ENCODE peak calls at places on chromosomes 11 and 22, in five cellular contexts. C is heart right ventricle, A is heart left ventricle, L is GM23248, S is upper lobe of right lung. W is an unnamed sample. For H3K36me3, the result is how much of the 10 kb centered on the place peaks cover.

GRCh38 chr11:3120071-3120792 is 44.9 kb downstream of the OSBPL5 start:
- DNase-seq in A (peak), L (no peak), C (peak), S (peak), W (no peak)

GRCh38 chr22:29739346-29739875 is 19.6 kb downstream of the CABP7 start:
- DNase-seq in S (no peak), C (no peak), A (peak), L (no peak), W (no peak)

GRCh38 chr11:82994615-82995014 is 77.1 kb downstream of the RAB30 start:
- DNase-seq in S (no peak), L (peak), C (no peak), A (no peak), W (no peak)

GRCh38 chr11:81135570-81135969 is 1598.1 kb downstream of the FAM181B start:
- DNase-seq in L (no peak), S (no peak), A (no peak), C (no peak), W (no peak)

GRCh38 chr22:29539105-29539504 is 14.5 kb downstream of the THOC5 start:
- DNase-seq in A (no peak), L (no peak), C (no peak), S (no peak), W (no peak)

GRCh38 chr11:70677232-70677916 is 279.0 kb downstream of the CTTN start:
- DNase-seq in C (no peak), L (no peak), S (no peak), A (no peak), W (no peak)

GRCh38 chr11:12900496-12900895 is 108.6 kb upstream of the RASSF10 start:
- DNase-seq in S (no peak), A (no peak), L (peak), C (no peak), W (no peak)

GRCh38 chr22:33940741-33941140 is 20.5 kb upstream of the LARGE1 start:
- DNase-seq in S (no peak), C (no peak), L (no peak), A (no peak), W (no peak)

GRCh38 chr22:46723882-46724281 is 14.2 kb downstream of the CERK start:
- DNase-seq in L (no peak), C (no peak), S (no peak), A (no peak), W (no peak)

GRCh38 chr11:69309800-69310280 is 15.9 kb downstream of the MYEOV start:
- DNase-seq in A (no peak), L (no peak), C (no peak), S (no peak), W (no peak)

GRCh38 chr11:776459-777287 is 614 bp downstream of the GATD1 start:
- DNase-seq in L (peak), S (peak), C (peak), A (peak), W (no peak)

GRCh38 chr11:62879554-62879953 is 1.1 kb upstream of the SLC3A2 start:
- DNase-seq in S (no peak), A (no peak), L (peak), C (no peak), W (no peak)

GRCh38 chr11:106794058-106794457 is 224.2 kb downstream of the GUCY1A2 start:
- DNase-seq in S (no peak), A (no peak), C (no peak), L (peak), W (no peak)

GRCh38 chr11:117993988-117994741 is 8.0 kb downstream of the IL10RA start:
- DNase-seq in A (peak), C (no peak), S (no peak), L (no peak), W (no peak)

GRCh38 chr11:78688460-78688859 is 113.8 kb upstream of the NARS2 start:
- DNase-seq in L (no peak), A (no peak), C (no peak), S (no peak), W (no peak)

GRCh38 chr11:35458846-35459245 is 39.5 kb upstream of the SLC1A2 start:
- DNase-seq in L (peak), S (no peak), C (no peak), A (no peak), W (no peak)

GRCh38 chr11:131682373-131683015 is 312.1 kb downstream of the NTM start:
- DNase-seq in A (no peak), L (no peak), S (no peak), C (no peak), W (no peak)

GRCh38 chr11:10409207-10409661 is 45.8 kb upstream of the AMPD3 start:
- DNase-seq in L (peak), S (no peak), C (no peak), A (no peak), W (no peak)

GRCh38 chr11:75526192-75526541 is 426 bp upstream of the GDPD5 start:
- DNase-seq in S (no peak), A (no peak), C (no peak), L (no peak), W (no peak)
- H3K27ac ChIP-seq in S (no peak), A (no peak), C (no peak), L (no peak), W (no peak)

GRCh38 chr11:108027057-108027456 is 18.4 kb downstream of the CUL5 start:
- DNase-seq in L (no peak), A (no peak), S (no peak), C (no peak), W (no peak)

GRCh38 chr11:108019870-108020540 is 11.3 kb downstream of the CUL5 start:
- DNase-seq in A (no peak), S (no peak), C (no peak), L (peak), W (no peak)

DNA sequence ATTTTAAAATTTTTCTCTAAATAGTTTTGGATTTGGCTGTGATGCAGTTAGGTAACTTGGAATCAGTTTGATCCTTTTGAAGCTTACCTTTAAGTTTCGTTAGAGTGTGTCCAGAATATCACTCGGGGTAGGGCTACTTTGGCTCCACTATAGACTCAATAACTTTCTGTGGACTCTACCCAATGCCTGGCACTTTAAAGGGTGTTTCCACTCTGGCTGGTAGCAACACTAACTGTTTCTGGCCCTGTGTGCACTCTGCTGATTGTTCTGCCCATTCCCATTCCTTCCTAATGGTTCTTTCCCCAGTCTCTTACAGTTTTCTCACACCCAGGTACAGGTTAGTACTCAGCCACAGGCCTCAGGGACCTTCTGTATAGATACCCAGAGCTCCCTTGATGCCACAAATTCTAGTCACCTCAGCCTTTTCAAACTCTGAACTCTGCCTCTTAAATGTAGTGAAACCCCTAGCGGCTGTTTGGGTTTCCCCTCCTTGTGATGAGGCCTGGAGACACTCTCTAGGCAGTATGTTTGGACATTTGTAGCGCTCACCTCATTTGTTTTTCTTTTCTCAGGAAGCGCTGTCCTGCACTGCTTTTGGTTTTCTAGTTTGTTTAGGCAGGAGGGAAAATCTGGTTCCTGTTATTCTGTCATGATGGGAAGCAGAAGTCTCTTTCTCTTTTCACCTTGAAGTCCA is 16.8 kb downstream of the CUL5 start:
- DNase-seq in C (no peak), A (no peak), L (no peak), S (no peak), W (no peak)
- H3K4me3 ChIP-seq in C (no peak), A (no peak), L (no peak), S (no peak), W (no peak)

GRCh38 chr22:43179911-43180195 is 7.1 kb downstream of the TTLL12 start:
- DNase-seq in S (no peak), C (no peak), L (no peak), A (peak), W (no peak)
- H3K36me3 ChIP-seq in S (under half), C (under half), L (under half), A (under half), W (under half)

DNA sequence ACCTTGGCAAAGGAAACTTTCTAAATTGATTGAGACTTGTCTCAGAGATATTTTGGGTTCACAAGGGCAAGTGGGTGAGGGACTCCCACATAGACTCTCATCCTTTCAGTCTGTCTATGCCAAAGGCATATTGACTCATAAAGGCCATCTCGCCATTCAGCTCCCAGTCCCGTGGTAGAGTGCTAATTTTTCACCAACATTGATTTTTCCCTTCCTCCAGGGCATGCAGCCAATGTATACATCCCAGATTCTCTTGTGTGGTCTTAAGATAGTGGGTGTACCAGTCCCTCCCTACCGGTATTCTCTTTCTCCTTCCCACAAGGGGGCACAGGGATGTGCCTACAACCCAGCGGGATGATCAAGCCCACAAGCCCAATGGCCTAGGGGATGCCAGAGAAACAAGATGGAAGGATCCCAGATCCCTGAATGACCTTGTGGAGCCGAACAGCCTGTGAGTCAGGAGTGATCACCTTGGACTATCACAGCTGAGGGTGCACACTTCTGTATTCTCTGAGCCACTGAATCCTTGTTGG is 8.0 kb downstream of the C11orf96 start:
- DNase-seq in S (no peak), L (no peak), C (no peak), A (no peak), W (no peak)
- H3K27ac ChIP-seq in S (no peak), L (no peak), C (no peak), A (no peak), W (no peak)

GRCh38 chr22:17941501-17942406 is 82.6 kb downstream of the MICAL3 start:
- DNase-seq in A (no peak), S (no peak), L (no peak), C (no peak), W (no peak)

GRCh38 chr22:17938484-17938924 is 85.9 kb downstream of the MICAL3 start:
- DNase-seq in L (no peak), C (no peak), A (no peak), S (no peak), W (no peak)

GRCh38 chr22:17939011-17939410 is 85.3 kb downstream of the MICAL3 start:
- DNase-seq in A (no peak), C (no peak), L (no peak), S (no peak), W (no peak)

GRCh38 chr22:17942721-17943120 is 81.6 kb downstream of the MICAL3 start:
- DNase-seq in L (no peak), S (no peak), A (no peak), C (no peak), W (no peak)

DNA sequence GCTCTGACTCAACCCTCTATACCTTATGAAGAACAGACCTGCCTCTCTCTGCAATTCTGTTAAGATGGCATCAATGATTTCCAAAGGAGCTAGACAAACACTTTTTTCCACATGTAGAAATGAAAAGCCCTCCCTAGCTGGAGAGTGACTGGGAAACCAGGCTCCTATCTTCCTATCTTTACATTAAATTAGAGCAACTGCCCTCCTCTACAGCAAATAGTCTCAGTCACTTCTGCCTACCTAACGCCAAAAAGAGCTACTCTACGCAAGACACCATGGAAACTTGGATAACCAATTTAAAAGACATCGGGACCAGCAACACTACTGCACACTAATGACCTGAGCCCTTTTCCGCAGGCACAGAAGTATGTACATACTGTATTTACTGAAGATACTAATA is 84.8 kb downstream of the MICAL3 start:
- DNase-seq in C (no peak), L (no peak), A (no peak), S (no peak), W (no peak)
- H3K4me3 ChIP-seq in C (no peak), L (no peak), A (no peak), S (no peak), W (no peak)

GRCh38 chr11:47274495-47275235 is 4.7 kb downstream of the MADD start:
- DNase-seq in A (no peak), L (no peak), C (no peak), S (no peak), W (no peak)
- H3K36me3 ChIP-seq in A (under half), L (under half), C (half or more), S (half or more), W (under half)

DNA sequence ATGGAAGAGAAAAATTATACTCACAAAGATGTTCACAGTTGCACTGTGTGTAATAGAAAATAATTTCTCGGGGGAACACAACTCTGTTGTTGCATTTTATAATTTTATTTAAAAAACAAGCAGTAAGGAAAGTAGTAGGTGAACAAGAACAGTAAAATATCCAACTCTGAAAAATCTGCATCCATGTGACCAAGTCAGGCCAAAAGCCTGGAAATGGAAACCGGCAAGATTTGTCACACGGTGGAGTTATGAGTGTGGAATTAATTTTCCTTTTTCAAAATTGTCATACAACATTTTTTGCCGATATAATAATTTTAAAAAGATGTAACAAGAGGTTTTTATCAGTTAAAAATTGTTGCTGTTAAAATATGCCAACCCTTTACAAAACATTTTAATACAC is 1421.5 kb downstream of the BRD1 start:
- DNase-seq in L (no peak), C (no peak), S (no peak), A (no peak), W (no peak)
- H3K27ac ChIP-seq in L (no peak), C (no peak), S (no peak), A (no peak), W (no peak)

GRCh38 chr11:32433249-32434115 is 1.9 kb downstream of the WT1 start:
- DNase-seq in L (no peak), A (no peak), S (no peak), C (no peak), W (no peak)
- H3K4me3 ChIP-seq in L (peak), A (peak), S (peak), C (peak), W (no peak)

GRCh38 chr22:37155971-37156370 is 6.3 kb upstream of the IL2RB start:
- DNase-seq in S (no peak), L (no peak), A (peak), C (no peak), W (no peak)

GRCh38 chr22:37154925-37155712 is 5.4 kb upstream of the IL2RB start:
- DNase-seq in S (no peak), C (no peak), L (no peak), A (no peak), W (no peak)

GRCh38 chr22:37157516-37158289 is 8.0 kb upstream of the IL2RB start:
- DNase-seq in S (no peak), L (peak), A (no peak), C (no peak), W (no peak)

GRCh38 chr22:37158963-37159290 is 9.2 kb upstream of the IL2RB start:
- DNase-seq in S (no peak), C (no peak), L (no peak), A (no peak), W (no peak)

DNA sequence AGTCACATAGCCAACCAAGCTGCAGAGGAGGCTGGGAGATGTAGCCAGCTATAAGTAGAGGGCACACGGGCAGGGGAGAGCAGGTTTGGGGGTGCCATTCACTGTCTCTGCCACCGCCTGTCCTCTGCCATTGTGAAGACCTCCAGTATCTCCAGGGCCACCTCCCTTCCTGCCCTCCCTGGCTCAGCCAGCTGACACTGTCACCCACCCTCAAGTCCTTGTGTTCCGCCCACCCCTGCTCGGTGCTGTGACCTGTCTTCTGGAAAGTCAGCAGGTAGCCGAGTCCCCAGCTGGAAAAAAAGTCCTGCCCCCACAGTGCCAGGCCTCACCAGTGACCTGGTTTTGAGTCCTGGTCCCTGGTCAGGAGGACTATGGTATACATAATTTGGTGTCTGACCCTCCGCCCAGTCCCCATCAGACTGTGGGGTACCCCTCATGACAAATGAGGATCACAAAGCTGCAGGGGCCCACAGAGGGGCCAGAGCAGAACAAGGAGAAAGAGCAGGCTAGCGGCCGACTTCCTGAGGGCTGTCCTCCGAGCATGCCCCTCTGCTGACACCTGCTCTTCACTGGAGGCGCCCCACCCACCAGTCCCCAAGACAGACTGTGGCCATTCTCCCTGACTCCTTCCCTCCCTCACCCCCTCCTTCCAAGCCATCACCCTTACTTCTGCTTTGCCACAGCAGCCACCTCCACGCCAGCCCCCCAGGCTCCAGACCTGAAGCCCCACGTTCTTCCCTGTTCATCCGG is 7.1 kb upstream of the IL2RB start:
- DNase-seq in S (no peak), L (no peak), A (peak), C (no peak), W (no peak)
- H3K36me3 ChIP-seq in S (under half), L (under half), A (under half), C (under half), W (under half)

W was measured in iPS DF 6.9.